ENCODE peak calls at places on chromosome 1, in nine cellular contexts. E is heart right ventricle; Y is stimulated activated CD4-positive, alpha-beta T cell treated with anti-CD3 and anti-CD28 coated beads, Interleukin-1b, Interleukin-23, amount 100 ng/mL, for 48 hours; P is T follicular helper cell; M is activated CD8-positive, alpha-beta T cell treated with anti-CD3 and anti-CD28 coated beads for 36 hours; I is neural crest cell; R is fibroblast of mammary gland; J is stimulated activated CD8-positive, alpha-beta memory T cell treated with anti-CD3 and anti-CD28 coated beads, Interleukin-15, amount 100 ng/mL, for 1 hour; Q is HTR-8/SVneo. N is an unnamed sample.

GRCh38 chr1:55064071-55064581 is 24.8 kb downstream of the PCSK9 start:
- DNase-seq in E (no peak), Y (no peak), P (no peak), M (peak), I (no peak), R (no peak), J (no peak), Q (no peak), N (no peak)

GRCh38 chr1:83547903-83548302 is 451.0 kb downstream of the TTLL7 start:
- DNase-seq in E (no peak), Y (no peak), P (no peak), M (no peak), I (no peak), R (peak), J (no peak), Q (no peak), N (no peak)

GRCh38 chr1:1124786-1125642 is 9.1 kb upstream of the C1orf159 start:
- DNase-seq in E (no peak), Y (no peak), P (no peak), M (no peak), I (no peak), R (no peak), J (no peak), Q (no peak), N (no peak)

GRCh38 chr1:221567859-221568507 is 173.9 kb downstream of the DUSP10 start:
- DNase-seq in E (no peak), Y (no peak), P (no peak), M (no peak), I (no peak), R (no peak), J (no peak), Q (no peak), N (no peak)

GRCh38 chr1:167819849-167820683 is 93.9 kb downstream of the ADCY10 start:
- DNase-seq in E (peak), Y (peak), P (no peak), M (peak), I (peak), R (peak), J (no peak), Q (peak), N (peak)

GRCh38 chr1:246784621-246785535 is 60.7 kb downstream of the SCCPDH start:
- DNase-seq in E (no peak), Y (no peak), P (no peak), M (peak), I (no peak), R (peak), J (no peak), Q (no peak), N (no peak)

GRCh38 chr1:17563494-17564281 is 24.2 kb downstream of the ARHGEF10L start:
- DNase-seq in E (peak), Y (no peak), P (no peak), M (no peak), I (no peak), R (no peak), J (no peak), Q (no peak), N (no peak)

GRCh38 chr1:230230273-230230672 is 163.2 kb downstream of the GALNT2 start:
- DNase-seq in E (no peak), Y (no peak), P (no peak), M (no peak), I (no peak), R (no peak), J (no peak), Q (no peak), N (no peak)

GRCh38 chr1:160117709-160118183 is 2.2 kb downstream of the ATP1A2 start:
- DNase-seq in E (peak), Y (no peak), P (no peak), M (no peak), I (no peak), R (peak), J (no peak), Q (no peak), N (no peak)

N was measured in nephron progenitor cell.